ENCODE peak calls at places on chromosomes 7 and 10, in six cellular contexts. B is A172, I is H9, C is iPS DF 6.9, T is T-helper 17 cell, P is DMS79 treated with DMSO at 0.1 percent for 48 hours. W is an unnamed sample.
A peak's percentile ranks its signal among the peaks of the same experiment; 100 is the strongest.

GRCh38 chr7:28804990-28805389 is 153.1 kb downstream of the TRIL start:
- DNase-seq in P (no peak), T (no peak), C (no peak), I (no peak), B (peak; percentile 81), W (no peak)

GRCh38 chr7:126780993-126781392 is 471.7 kb downstream of the GRM8 start:
- DNase-seq in C (no peak), B (no peak), T (no peak), I (no peak), P (peak; percentile 16), W (no peak)

GRCh38 chr10:7281429-7281828 is 129.4 kb downstream of the SFMBT2 start:
- DNase-seq in I (no peak), B (no peak), C (no peak), T (no peak), P (no peak), W (no peak)

GRCh38 chr10:73848821-73849489 is 25.4 kb downstream of the CAMK2G start:
- DNase-seq in I (peak; percentile 80), B (peak; percentile 69), P (peak; percentile 9), C (peak; percentile 72), T (peak; percentile 77), W (peak; percentile 88)

GRCh38 chr7:332646-333398 is 42.9 kb downstream of the FOXL3 start:
- DNase-seq in P (peak; percentile 54), I (peak; percentile 85), T (peak; percentile 80), B (peak; percentile 68), C (peak; percentile 64), W (peak; percentile 94)

GRCh38 chr7:29091722-29092121 is 54.6 kb downstream of the CPVL start:
- DNase-seq in T (no peak), B (peak; percentile 48), P (no peak), C (no peak), I (no peak), W (no peak)

GRCh38 chr7:41870505-41871138 is 167.7 kb upstream of the INHBA start:
- DNase-seq in B (no peak), T (no peak), P (no peak), I (no peak), C (no peak), W (no peak)

GRCh38 chr10:129760003-129760315 is 204.1 kb downstream of the EBF3 start:
- DNase-seq in C (no peak), P (no peak), T (no peak), I (peak; percentile 19), B (no peak), W (peak; percentile 51)

GRCh38 chr10:48782321-48782720 is 97.6 kb downstream of the WDFY4 start:
- DNase-seq in T (no peak), C (no peak), I (no peak), B (no peak), P (no peak), W (no peak)

GRCh38 chr10:26509311-26509710 is 71.2 kb downstream of the APBB1IP start:
- DNase-seq in B (no peak), T (no peak), P (no peak), I (no peak), C (no peak), W (no peak)

GRCh38 chr10:125707852-125708468 is 11.5 kb upstream of the EDRF1 start:
- DNase-seq in T (no peak), B (peak; percentile 46), I (no peak), C (no peak), P (no peak), W (no peak)

GRCh38 chr7:77328669-77329068 is 87.5 kb downstream of the GSAP start:
- DNase-seq in B (peak; percentile 41), C (no peak), P (no peak), T (no peak), I (no peak), W (no peak)

GRCh38 chr7:93622036-93622714 is 47.7 kb upstream of the CALCR start:
- DNase-seq in B (peak; percentile 46), I (peak; percentile 35), P (no peak), C (no peak), T (no peak), W (no peak)

GRCh38 chr7:54188843-54189242 is 353.3 kb upstream of the VSTM2A start:
- DNase-seq in B (no peak), T (no peak), C (no peak), I (no peak), P (no peak), W (no peak)

GRCh38 chr10:80805343-80806020 is 267.8 kb downstream of the SH2D4B start:
- DNase-seq in C (no peak), B (no peak), T (no peak), I (peak; percentile 38), P (no peak), W (no peak)

GRCh38 chr7:151509670-151510333 is 9.9 kb downstream of the RHEB start:
- DNase-seq in I (no peak), C (no peak), P (peak; percentile 45), T (no peak), B (no peak), W (no peak)

GRCh38 chr10:35564276-35564982 is 40.7 kb upstream of the GJD4 start:
- DNase-seq in I (no peak), B (no peak), P (no peak), T (no peak), C (no peak), W (no peak)

GRCh38 chr10:15791816-15792524 is 68.3 kb downstream of the MINDY3 start:
- DNase-seq in P (no peak), B (no peak), T (no peak), I (no peak), C (no peak), W (no peak)

GRCh38 chr10:32141018-32141807 is 85.0 kb upstream of the KIF5B start:
- DNase-seq in P (no peak), B (no peak), T (no peak), C (no peak), I (no peak), W (no peak)

GRCh38 chr7:5612695-5613094 is 168.8 kb downstream of the RNF216 start:
- DNase-seq in B (no peak), T (no peak), I (no peak), P (no peak), C (no peak), W (no peak)

GRCh38 chr7:40799-41750 is 151.3 kb upstream of the FAM20C start:
- DNase-seq in I (no peak), B (no peak), T (no peak), P (no peak), C (no peak), W (peak; percentile 48)

GRCh38 chr7:39317107-39317506 is 249.1 kb upstream of the YAE1 start:
- DNase-seq in T (no peak), I (peak; percentile 40), B (no peak), P (no peak), C (no peak), W (no peak)

GRCh38 chr10:36114913-36115312 is 472.8 kb upstream of the FZD8 start:
- DNase-seq in T (no peak), B (peak; percentile 71), C (no peak), I (no peak), P (no peak), W (no peak)

GRCh38 chr10:58512470-58513188 is at the start of gene BICC1:
- DNase-seq in C (no peak), I (peak; percentile 42), P (no peak), B (no peak), T (no peak), W (peak; percentile 63)

GRCh38 chr10:121722665-121723064 is 124.4 kb upstream of the FGFR2 start:
- DNase-seq in C (no peak), T (no peak), B (peak; percentile 14), I (no peak), P (no peak), W (no peak)

GRCh38 chr10:72952189-72952900 is 2.3 kb downstream of the PLA2G12B start:
- DNase-seq in B (no peak), P (peak; percentile 10), T (no peak), I (no peak), C (no peak), W (no peak)

GRCh38 chr10:7818295-7819125 is at the start of gene TAF3:
- DNase-seq in B (peak; percentile 80), T (peak; percentile 82), P (peak; percentile 63), C (peak; percentile 93), I (peak; percentile 88), W (peak; percentile 97)

GRCh38 chr7:151063212-151063561 is 3.8 kb downstream of the SLC4A2 start:
- DNase-seq in I (no peak), C (no peak), B (peak; percentile 62), P (no peak), T (no peak), W (no peak)

GRCh38 chr7:73799282-73800141 is 29.4 kb upstream of the CLDN3 start:
- DNase-seq in T (no peak), I (peak; percentile 16), B (peak; percentile 33), C (no peak), P (no peak), W (no peak)

GRCh38 chr7:28157826-28158416 is 22.7 kb downstream of the JAZF1 start:
- DNase-seq in I (no peak), C (no peak), P (no peak), B (no peak), T (no peak), W (no peak)

GRCh38 chr7:57305192-57305748 is 144.7 kb upstream of the ZNF716 start:
- DNase-seq in T (no peak), B (no peak), P (no peak), C (no peak), I (no peak), W (no peak)

W was measured in upper lobe of right lung.